ENCODE peak calls at places on chromosomes 6 and 20, in four cellular contexts. One of them, this sample, is unnamed.

GRCh38 chr6:88823998-88824397 is 139.4 kb downstream of the RNGTT start:
- DNase-seq in CD8-positive, alpha-beta T cell: no peak
- DNase-seq in trophoblast cell: no peak
- DNase-seq in neuronal stem cell: no peak
- DNase-seq in this sample: no peak

GRCh38 chr6:81890846-81891245 is 138.4 kb upstream of the TENT5A start:
- DNase-seq in CD8-positive, alpha-beta T cell: no peak
- DNase-seq in trophoblast cell: no peak
- DNase-seq in neuronal stem cell: no peak
- DNase-seq in this sample: no peak

GRCh38 chr6:146545608-146546007 is 2.0 kb downstream of the RAB32 start:
- DNase-seq in CD8-positive, alpha-beta T cell: no peak
- DNase-seq in trophoblast cell: peak; percentile 10
- DNase-seq in neuronal stem cell: no peak
- DNase-seq in this sample: no peak

GRCh38 chr6:3385660-3386151 is 71.1 kb downstream of the SLC22A23 start:
- DNase-seq in CD8-positive, alpha-beta T cell: no peak
- DNase-seq in trophoblast cell: no peak
- DNase-seq in neuronal stem cell: no peak
- DNase-seq in this sample: no peak

GRCh38 chr20:38170914-38171300 is 5.8 kb upstream of the TGM2 start:
- DNase-seq in CD8-positive, alpha-beta T cell: no peak
- DNase-seq in trophoblast cell: no peak
- DNase-seq in neuronal stem cell: no peak
- DNase-seq in this sample: no peak

GRCh38 chr20:48164566-48165400 is 379.5 kb upstream of the SULF2 start:
- DNase-seq in CD8-positive, alpha-beta T cell: no peak
- DNase-seq in trophoblast cell: peak; percentile 83
- DNase-seq in neuronal stem cell: no peak
- DNase-seq in this sample: no peak

GRCh38 chr6:3031857-3032256 is 32.2 kb downstream of the NQO2 start:
- DNase-seq in CD8-positive, alpha-beta T cell: no peak
- DNase-seq in trophoblast cell: no peak
- DNase-seq in neuronal stem cell: no peak
- DNase-seq in this sample: no peak

GRCh38 chr6:157267109-157267611 is 56.2 kb downstream of the TMEM242 start:
- DNase-seq in CD8-positive, alpha-beta T cell: no peak
- DNase-seq in trophoblast cell: no peak
- DNase-seq in neuronal stem cell: no peak
- DNase-seq in this sample: no peak

GRCh38 chr6:3813150-3813780 is 35.9 kb upstream of the FAM50B start:
- DNase-seq in CD8-positive, alpha-beta T cell: no peak
- DNase-seq in trophoblast cell: no peak
- DNase-seq in neuronal stem cell: no peak
- DNase-seq in this sample: no peak

GRCh38 chr6:32609731-32610640 is 20.3 kb upstream of the HLA-DRB1 start:
- DNase-seq in CD8-positive, alpha-beta T cell: no peak
- DNase-seq in trophoblast cell: peak; percentile 93
- DNase-seq in neuronal stem cell: peak; percentile 94
- DNase-seq in this sample: no peak

GRCh38 chr20:17097603-17098002 is 129.2 kb upstream of the PCSK2 start:
- DNase-seq in CD8-positive, alpha-beta T cell: no peak
- DNase-seq in trophoblast cell: no peak
- DNase-seq in neuronal stem cell: no peak
- DNase-seq in this sample: no peak

GRCh38 chr20:62804021-62804631 is 509 bp upstream of the OGFR start:
- DNase-seq in CD8-positive, alpha-beta T cell: peak; percentile 68
- DNase-seq in trophoblast cell: no peak
- DNase-seq in neuronal stem cell: no peak
- DNase-seq in this sample: no peak
- H3K4me3 ChIP-seq in CD8-positive, alpha-beta T cell: peak overlapping the region; percentile 84
- H3K4me3 ChIP-seq in trophoblast cell: peak overlapping the region; percentile 35
- H3K4me3 ChIP-seq in neuronal stem cell: peak overlapping the region; percentile 66
- H3K4me3 ChIP-seq in this sample: peak overlapping the region; percentile 95

GRCh38 chr6:44228433-44228832 is 5.0 kb downstream of the SLC29A1 start:
- DNase-seq in CD8-positive, alpha-beta T cell: no peak
- DNase-seq in trophoblast cell: no peak
- DNase-seq in neuronal stem cell: no peak
- DNase-seq in this sample: no peak

GRCh38 chr6:44228836-44229235 is 5.4 kb downstream of the SLC29A1 start:
- DNase-seq in CD8-positive, alpha-beta T cell: no peak
- DNase-seq in trophoblast cell: no peak
- DNase-seq in neuronal stem cell: no peak
- DNase-seq in this sample: no peak

GRCh38 chr6:44230034-44230675 is 6.8 kb downstream of the SLC29A1 start:
- DNase-seq in CD8-positive, alpha-beta T cell: no peak
- DNase-seq in trophoblast cell: no peak
- DNase-seq in neuronal stem cell: no peak
- DNase-seq in this sample: no peak

GRCh38 chr6:44228031-44228430 is 4.6 kb downstream of the SLC29A1 start:
- DNase-seq in CD8-positive, alpha-beta T cell: no peak
- DNase-seq in trophoblast cell: no peak
- DNase-seq in neuronal stem cell: no peak
- DNase-seq in this sample: no peak

GRCh38 chr6:44229376-44230033 is 6.1 kb downstream of the SLC29A1 start:
- DNase-seq in CD8-positive, alpha-beta T cell: no peak
- DNase-seq in trophoblast cell: no peak
- DNase-seq in neuronal stem cell: no peak
- DNase-seq in this sample: no peak
- H3K4me1 ChIP-seq in CD8-positive, alpha-beta T cell: peaks cover 3% of the 10 kb centered on the region
- H3K4me1 ChIP-seq in trophoblast cell: peaks cover 65% of the 10 kb centered on the region
- H3K4me1 ChIP-seq in neuronal stem cell: peaks cover 27% of the 10 kb centered on the region
- H3K4me1 ChIP-seq in this sample: peaks cover 41% of the 10 kb centered on the region

DNA sequence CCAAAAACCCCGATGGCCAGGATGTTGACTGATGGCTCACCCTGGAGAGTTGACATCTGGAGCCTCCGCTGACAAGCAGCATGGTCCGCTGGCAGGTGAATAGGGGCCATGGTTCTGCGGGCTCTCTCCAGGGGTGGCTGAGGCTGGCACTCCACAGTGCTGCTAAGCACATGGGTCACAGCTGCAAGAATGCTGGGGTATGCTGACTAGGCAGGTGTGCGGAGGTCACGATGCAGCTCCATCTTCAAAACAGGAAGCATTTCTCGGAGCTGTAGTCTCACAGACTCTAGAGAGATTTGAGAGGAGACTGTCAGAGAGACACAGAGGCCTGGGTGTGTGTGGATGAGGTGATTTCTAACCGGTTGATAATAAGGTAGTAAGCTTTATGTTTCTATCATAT is 341.6 kb downstream of the NRN1 start:
- DNase-seq in CD8-positive, alpha-beta T cell: peak; percentile 72
- DNase-seq in trophoblast cell: no peak
- DNase-seq in neuronal stem cell: no peak
- DNase-seq in this sample: no peak
- H3K27ac ChIP-seq in CD8-positive, alpha-beta T cell: no peak overlapping the region
- H3K27ac ChIP-seq in trophoblast cell: no peak overlapping the region
- H3K27ac ChIP-seq in neuronal stem cell: no peak overlapping the region
- H3K27ac ChIP-seq in this sample: no peak overlapping the region

DNA sequence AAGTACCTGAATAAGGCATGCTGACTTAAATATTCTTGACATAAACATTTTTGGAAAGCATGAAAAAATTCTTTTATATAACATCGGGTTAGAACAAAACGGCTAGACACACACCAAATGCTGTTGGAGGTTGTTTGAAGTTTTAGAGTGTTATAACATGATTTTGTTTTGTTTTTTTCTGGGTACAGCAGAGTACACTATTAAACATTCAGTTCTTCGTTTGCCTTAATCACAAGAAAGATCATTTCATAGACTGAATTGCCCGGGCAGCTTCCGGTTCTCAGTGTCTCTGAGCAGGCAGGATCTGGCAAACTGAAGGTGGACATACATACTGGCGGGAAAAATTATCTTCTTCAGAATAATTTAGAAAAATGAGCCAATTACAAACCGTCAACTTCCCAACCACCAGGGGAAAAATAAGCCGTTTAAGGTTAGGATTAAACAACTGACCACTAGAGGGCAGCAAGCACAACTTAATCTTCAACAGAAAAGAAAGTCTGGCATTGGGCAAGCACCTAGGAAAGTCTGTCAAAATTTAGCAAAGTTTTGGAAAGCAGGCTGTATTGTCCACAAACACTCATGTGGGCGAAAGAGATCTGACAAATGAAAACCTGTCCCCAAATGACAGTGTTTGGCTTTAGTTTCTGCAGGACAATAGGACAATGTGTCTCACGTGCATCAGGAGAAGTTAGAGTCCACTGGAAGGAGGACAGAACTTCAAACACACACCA is 15.0 kb downstream of the ZNF217 start:
- DNase-seq in CD8-positive, alpha-beta T cell: peak; percentile 69
- DNase-seq in trophoblast cell: peak; percentile 77
- DNase-seq in neuronal stem cell: peak; percentile 78
- DNase-seq in this sample: no peak
- H3K4me3 ChIP-seq in CD8-positive, alpha-beta T cell: peak overlapping the region; percentile 50
- H3K4me3 ChIP-seq in trophoblast cell: no peak overlapping the region
- H3K4me3 ChIP-seq in neuronal stem cell: no peak overlapping the region
- H3K4me3 ChIP-seq in this sample: peak overlapping the region; percentile 38

GRCh38 chr6:168181776-168182765 is 103.1 kb upstream of the FRMD1 start:
- DNase-seq in CD8-positive, alpha-beta T cell: peak; percentile 23
- DNase-seq in trophoblast cell: no peak
- DNase-seq in neuronal stem cell: peak; percentile 37
- DNase-seq in this sample: no peak

GRCh38 chr6:168184701-168185100 is 105.7 kb upstream of the FRMD1 start:
- DNase-seq in CD8-positive, alpha-beta T cell: peak; percentile 32
- DNase-seq in trophoblast cell: no peak
- DNase-seq in neuronal stem cell: no peak
- DNase-seq in this sample: no peak

GRCh38 chr6:168182908-168183612 is 104.0 kb upstream of the FRMD1 start:
- DNase-seq in CD8-positive, alpha-beta T cell: peak; percentile 29
- DNase-seq in trophoblast cell: no peak
- DNase-seq in neuronal stem cell: no peak
- DNase-seq in this sample: no peak

GRCh38 chr6:168181316-168181715 is 102.3 kb upstream of the FRMD1 start:
- DNase-seq in CD8-positive, alpha-beta T cell: peak; percentile 34
- DNase-seq in trophoblast cell: no peak
- DNase-seq in neuronal stem cell: no peak
- DNase-seq in this sample: no peak

DNA sequence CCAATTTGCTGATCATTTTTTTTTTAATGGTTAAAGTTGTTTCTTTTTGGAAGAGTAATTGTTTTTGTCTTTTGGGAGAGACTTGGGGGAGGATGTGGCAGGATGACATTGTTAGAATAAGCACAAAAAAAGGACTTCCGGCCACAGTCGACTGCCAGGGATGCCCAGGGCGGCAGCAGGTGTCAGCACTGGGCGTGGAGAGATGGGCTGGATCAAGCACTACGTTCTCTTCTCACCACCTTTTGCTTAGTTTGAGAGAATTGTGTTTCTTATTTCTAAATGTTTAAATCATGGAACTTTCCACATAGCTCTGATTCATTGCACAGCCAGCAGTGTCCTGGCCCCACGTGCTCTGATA is 104.6 kb upstream of the FRMD1 start:
- DNase-seq in CD8-positive, alpha-beta T cell: peak; percentile 9
- DNase-seq in trophoblast cell: no peak
- DNase-seq in neuronal stem cell: no peak
- DNase-seq in this sample: no peak
- H3K4me1 ChIP-seq in CD8-positive, alpha-beta T cell: no peaks in the 10 kb centered on the region
- H3K4me1 ChIP-seq in trophoblast cell: no peaks in the 10 kb centered on the region
- H3K4me1 ChIP-seq in neuronal stem cell: peaks cover 2% of the 10 kb centered on the region
- H3K4me1 ChIP-seq in this sample: no peaks in the 10 kb centered on the region

GRCh38 chr6:17472653-17473183 is 79.3 kb downstream of the CAP2 start:
- DNase-seq in CD8-positive, alpha-beta T cell: no peak
- DNase-seq in trophoblast cell: no peak
- DNase-seq in neuronal stem cell: no peak
- DNase-seq in this sample: no peak
- H3K27ac ChIP-seq in CD8-positive, alpha-beta T cell: no peak overlapping the region
- H3K27ac ChIP-seq in trophoblast cell: no peak overlapping the region
- H3K27ac ChIP-seq in neuronal stem cell: peak overlapping the region; percentile 1
- H3K27ac ChIP-seq in this sample: no peak overlapping the region

DNA sequence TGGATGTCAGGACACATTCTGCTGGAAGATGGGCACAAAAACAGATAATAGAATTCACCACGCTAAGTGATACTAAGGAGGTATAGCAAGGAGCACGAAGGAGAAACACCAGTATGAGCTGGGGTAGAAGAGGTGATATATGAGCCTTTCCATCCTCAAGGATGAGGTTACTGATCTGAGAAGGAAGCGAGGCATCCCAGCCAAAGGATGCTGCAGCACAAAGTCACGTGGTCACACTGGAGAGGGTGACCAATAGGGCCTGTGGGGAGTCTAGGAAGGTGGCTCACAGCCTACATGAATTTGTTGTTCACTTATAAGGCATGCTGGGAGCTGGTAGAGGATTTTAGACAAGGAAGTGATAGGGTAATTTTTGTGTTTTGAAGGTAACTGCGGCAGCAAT is 1.4 kb downstream of the GINS1 start:
- DNase-seq in CD8-positive, alpha-beta T cell: no peak
- DNase-seq in trophoblast cell: no peak
- DNase-seq in neuronal stem cell: no peak
- DNase-seq in this sample: no peak
- H3K4me3 ChIP-seq in CD8-positive, alpha-beta T cell: no peak overlapping the region
- H3K4me3 ChIP-seq in trophoblast cell: no peak overlapping the region
- H3K4me3 ChIP-seq in neuronal stem cell: no peak overlapping the region
- H3K4me3 ChIP-seq in this sample: no peak overlapping the region

This sample was measured in thoracic aorta.